ENCODE peak calls at places on chromosome 1, in six cellular contexts. E, O, U, V, T and G are unnamed samples.

GRCh38 chr1:220682901-220683576 is 7.1 kb upstream of the C1orf115 start:
- DNase-seq in E (no peak), V (no peak), U (no peak), T (no peak), O (no peak), G (no peak)

GRCh38 chr1:19273106-19273843 is 15.3 kb downstream of the AKR7A3 start:
- DNase-seq in V (no peak), U (no peak), E (no peak), O (no peak), T (no peak), G (no peak)

GRCh38 chr1:36463404-36463772 is 796 bp downstream of the MRPS15 start:
- DNase-seq in T (no peak), U (no peak), V (no peak), O (no peak), E (no peak), G (no peak)

GRCh38 chr1:55813619-55814018 is 598.5 kb upstream of the USP24 start:
- DNase-seq in O (peak), E (no peak), T (no peak), V (no peak), U (no peak), G (no peak)

GRCh38 chr1:152436593-152437338 is 22.7 kb upstream of the CRNN start:
- DNase-seq in O (no peak), V (no peak), E (no peak), T (no peak), U (no peak), G (no peak)

GRCh38 chr1:203870256-203870655 is 8.9 kb downstream of the SNRPE start:
- DNase-seq in O (no peak), T (no peak), V (no peak), U (no peak), E (no peak), G (no peak)

GRCh38 chr1:4395158-4395557 is 259.3 kb upstream of the AJAP1 start:
- DNase-seq in O (no peak), E (no peak), V (peak), T (no peak), U (no peak), G (peak)

GRCh38 chr1:1777510-1777909 is 760 bp downstream of the NADK start:
- DNase-seq in U (no peak), T (no peak), O (no peak), E (no peak), V (no peak), G (peak)

GRCh38 chr1:13700521-13701273 is 709 bp downstream of the PRDM2 start:
- DNase-seq in T (peak), E (peak), O (no peak), V (peak), U (peak), G (no peak)